ENCODE peak calls at places on chromosomes 6 and 20, in ten cellular contexts. D is effector CD8-positive, alpha-beta T cell; F is stimulated activated CD8-positive, alpha-beta memory T cell treated with anti-CD3 and anti-CD28 coated beads, Interleukin-15, amount 100 ng/mL, for 24 hours; X is NCI-H2029; Q is HT1080; A is frontal cortex; G is anterior cingulate cortex; H is tibial nerve; J is smooth muscle cell of the brain vasculature; R is stimulated activated effector memory CD8-positive, alpha-beta T cell treated with anti-CD3 and anti-CD28 coated beads, Interleukin-12 subunit alpha, Interleukin-12 subunit beta, amount 100 ng/mL, for 72 hours. P is an unnamed sample.

GRCh38 chr6:5996701-5997419 is 9.9 kb downstream of the NRN1 start:
- DNase-seq in X (peak; percentile 36), H (no peak), J (no peak), R (no peak), Q (no peak), F (no peak), G (no peak), A (peak; percentile 29), D (no peak), P (peak; percentile 47)

GRCh38 chr6:41733349-41733706 is 2.1 kb downstream of the TFEB start:
- DNase-seq in A (no peak), H (no peak), F (no peak), R (no peak), J (no peak), D (no peak), G (no peak), X (no peak), Q (no peak), P (no peak)

GRCh38 chr6:88168362-88168761 is 2.2 kb upstream of the CNR1 start:
- DNase-seq in G (no peak), J (no peak), X (no peak), F (no peak), R (no peak), A (no peak), H (no peak), Q (no peak), D (no peak), P (no peak)

GRCh38 chr6:157839606-157840005 is 16.6 kb downstream of the SNX9 start:
- DNase-seq in F (no peak), A (no peak), Q (no peak), X (no peak), H (no peak), R (no peak), D (no peak), G (no peak), J (no peak), P (no peak)

GRCh38 chr20:25178563-25179438 is 16.7 kb upstream of the ENTPD6 start:
- DNase-seq in X (peak; percentile 56), R (no peak), D (no peak), F (no peak), H (peak; percentile 48), G (no peak), A (peak; percentile 61), J (peak; percentile 52), Q (peak; percentile 96), P (peak; percentile 44)

GRCh38 chr20:21548390-21549035 is 34.6 kb upstream of the NKX2-2 start:
- DNase-seq in X (no peak), Q (no peak), D (no peak), J (no peak), G (no peak), F (no peak), H (no peak), A (no peak), R (no peak), P (peak; percentile 64)

GRCh38 chr6:89689732-89690131 is 51.2 kb upstream of the LYRM2 start:
- DNase-seq in Q (no peak), F (no peak), R (no peak), H (no peak), D (no peak), G (peak; percentile 69), A (peak; percentile 34), J (peak; percentile 23), X (no peak), P (no peak)

GRCh38 chr6:106886922-106887797 is 87.4 kb downstream of the CD24 start:
- DNase-seq in A (no peak), J (no peak), Q (no peak), R (no peak), G (no peak), D (no peak), H (no peak), F (no peak), X (peak; percentile 78), P (no peak)

GRCh38 chr20:58140787-58141396 is 87.6 kb downstream of the ANKRD60 start:
- DNase-seq in J (no peak), D (no peak), H (no peak), A (no peak), G (no peak), X (no peak), Q (no peak), R (no peak), F (no peak), P (no peak)

GRCh38 chr20:50673146-50673830 is 18.1 kb downstream of the RIPOR3 start:
- DNase-seq in G (no peak), A (no peak), X (no peak), H (no peak), J (no peak), R (no peak), F (no peak), D (no peak), Q (no peak), P (no peak)

GRCh38 chr6:10954590-10955010 is 67.7 kb downstream of the SYCP2L start:
- DNase-seq in Q (peak; percentile 76), G (peak; percentile 4), H (peak; percentile 50), J (peak; percentile 62), R (peak; percentile 67), A (peak; percentile 18), X (peak; percentile 77), F (peak; percentile 46), D (peak; percentile 18), P (peak; percentile 65)

GRCh38 chr6:34385793-34386195 is 6.7 kb downstream of the NUDT3 start:
- DNase-seq in X (no peak), J (no peak), G (no peak), F (no peak), A (no peak), R (no peak), Q (no peak), H (no peak), D (no peak), P (no peak)

GRCh38 chr20:3911956-3912355 is 22.8 kb downstream of the PANK2 start:
- DNase-seq in J (no peak), Q (no peak), A (no peak), R (no peak), D (no peak), F (no peak), G (no peak), H (no peak), X (peak; percentile 75), P (no peak)